ENCODE peak calls at places on chromosomes 12 and 14, in four cellular contexts. P is lower lobe of right lung, W is stomach, X is HT-29. B is an unnamed sample.

GRCh38 chr14:34593740-34594375 is 36.1 kb downstream of the SNX6 start:
- DNase-seq in P (no peak), W (no peak), X (no peak), B (no peak)

GRCh38 chr12:58532855-58533608 is 387.3 kb downstream of the LRIG3 start:
- DNase-seq in P (no peak), W (no peak), X (no peak), B (no peak)

GRCh38 chr14:89618309-89618708 is 201.3 kb upstream of the FOXN3 start:
- DNase-seq in P (no peak), W (no peak), X (no peak), B (no peak)

GRCh38 chr14:89417469-89418225 is 614 bp upstream of the FOXN3 start:
- DNase-seq in P (peak; percentile 75), W (peak; percentile 60), X (peak; percentile 70), B (peak; percentile 53)

GRCh38 chr14:95294834-95295599 is 24.7 kb downstream of the CLMN start:
- DNase-seq in P (no peak), W (peak; percentile 65), X (peak; percentile 64), B (no peak)

GRCh38 chr14:99244960-99245340 is 27.0 kb downstream of the BCL11B start:
- DNase-seq in P (no peak), W (no peak), X (no peak), B (no peak)

GRCh38 chr14:30885840-30886740 is 11.7 kb downstream of the COCH start:
- DNase-seq in P (no peak), W (no peak), X (no peak), B (no peak)

GRCh38 chr14:54756656-54757392 is 145.8 kb downstream of the GCH1 start:
- DNase-seq in P (no peak), W (no peak), X (no peak), B (no peak)

GRCh38 chr14:75831455-75831854 is 150.3 kb downstream of the TGFB3 start:
- DNase-seq in P (peak; percentile 86), W (peak; percentile 93), X (peak; percentile 69), B (no peak)

GRCh38 chr12:53047221-53048032 is 2.4 kb upstream of the TNS2 start:
- DNase-seq in P (peak; percentile 87), W (peak; percentile 83), X (peak; percentile 71), B (peak; percentile 52)

GRCh38 chr12:129097451-129097850 is 244.2 kb downstream of the GLT1D1 start:
- DNase-seq in P (no peak), W (no peak), X (no peak), B (no peak)

GRCh38 chr14:74616507-74616906 is 4.5 kb upstream of the LTBP2 start:
- DNase-seq in P (no peak), W (no peak), X (peak; percentile 45), B (peak; percentile 58)

GRCh38 chr12:124869011-124869665 is 5.5 kb upstream of the SCARB1 start:
- DNase-seq in P (peak; percentile 71), W (no peak), X (no peak), B (peak; percentile 27)

GRCh38 chr12:105455250-105455649 is 124.8 kb downstream of the C12orf75 start:
- DNase-seq in P (no peak), W (no peak), X (no peak), B (no peak)

GRCh38 chr12:5742264-5742663 is 202.8 kb downstream of the ANO2 start:
- DNase-seq in P (no peak), W (no peak), X (no peak), B (no peak)

GRCh38 chr14:93759781-93760307 is 28.4 kb downstream of the PRIMA1 start:
- DNase-seq in P (no peak), W (no peak), X (no peak), B (peak; percentile 84)

GRCh38 chr14:102917469-102918211 is 4.8 kb upstream of the AMN start:
- DNase-seq in P (peak; percentile 66), W (peak; percentile 62), X (no peak), B (peak; percentile 77)

GRCh38 chr14:32472512-32473472 is 143.7 kb downstream of the AKAP6 start:
- DNase-seq in P (no peak), W (no peak), X (no peak), B (no peak)

GRCh38 chr14:104690861-104691455 is 1.5 kb downstream of the INF2 start:
- DNase-seq in P (no peak), W (no peak), X (no peak), B (no peak)

GRCh38 chr12:91620949-91621348 is 438.3 kb upstream of the DCN start:
- DNase-seq in P (no peak), W (no peak), X (no peak), B (no peak)

GRCh38 chr12:132130690-132131089 is 13.4 kb downstream of the DDX51 start:
- DNase-seq in P (no peak), W (no peak), X (no peak), B (no peak)

GRCh38 chr12:62785941-62786559 is 148.9 kb downstream of the PPM1H start:
- DNase-seq in P (no peak), W (no peak), X (peak; percentile 89), B (no peak)

GRCh38 chr14:49218436-49219092 is 367.6 kb downstream of the RPS29 start:
- DNase-seq in P (no peak), W (no peak), X (no peak), B (no peak)

GRCh38 chr14:38042356-38042755 is 165.3 kb upstream of the SSTR1 start:
- DNase-seq in P (no peak), W (no peak), X (peak; percentile 13), B (no peak)

GRCh38 chr12:78530065-78530765 is 334.4 kb upstream of the SYT1 start:
- DNase-seq in P (no peak), W (no peak), X (no peak), B (no peak)

GRCh38 chr14:51382506-51382905 is 142.5 kb downstream of the TMX1 start:
- DNase-seq in P (no peak), W (no peak), X (no peak), B (peak; percentile 78)

GRCh38 chr14:97312910-97313309 is 515.7 kb downstream of the VRK1 start:
- DNase-seq in P (no peak), W (no peak), X (no peak), B (no peak)

GRCh38 chr12:65532744-65533143 is 254.3 kb downstream of the MSRB3 start:
- DNase-seq in P (no peak), W (no peak), X (peak; percentile 82), B (no peak)

GRCh38 chr12:45369065-45369464 is 153.2 kb downstream of the ANO6 start:
- DNase-seq in P (no peak), W (no peak), X (peak; percentile 40), B (no peak)

GRCh38 chr12:55724226-55724939 is 4.2 kb downstream of the RDH5 start:
- DNase-seq in P (peak; percentile 77), W (peak; percentile 76), X (peak; percentile 68), B (peak; percentile 82)

GRCh38 chr12:32587536-32588346 is 91.4 kb upstream of the DNM1L start:
- DNase-seq in P (no peak), W (no peak), X (no peak), B (no peak)

GRCh38 chr12:78938341-78939084 is 73.9 kb downstream of the SYT1 start:
- DNase-seq in P (no peak), W (no peak), X (peak; percentile 15), B (peak; percentile 37)

GRCh38 chr14:100904307-100905019 is 941 bp upstream of the RTL1 start:
- DNase-seq in P (peak; percentile 30), W (no peak), X (no peak), B (no peak)

GRCh38 chr14:73662439-73663056 is 17.8 kb downstream of the DNAL1 start:
- DNase-seq in P (no peak), W (no peak), X (peak; percentile 71), B (peak; percentile 31)

GRCh38 chr12:5694759-5695409 is 250.2 kb downstream of the ANO2 start:
- DNase-seq in P (no peak), W (no peak), X (no peak), B (no peak)

B was measured in WERI-Rb-1.